ENCODE peak calls at places on chromosome 9, in nine cellular contexts. T is PC-9, Y is substantia nigra, E is cardiac muscle cell, J is body of pancreas, F is tibial nerve, B is A549, Q is psoas muscle, R is sigmoid colon. S is an unnamed sample.

GRCh38 chr9:3478549-3478953 is 47.2 kb downstream of the RFX3 start:
- DNase-seq in T (peak), Y (no peak), E (no peak), J (no peak), F (no peak), B (no peak), Q (no peak), R (no peak), S (no peak)

GRCh38 chr9:121120386-121120785 is 45.6 kb downstream of the CNTRL start:
- DNase-seq in T (no peak), Y (no peak), E (no peak), J (no peak), F (no peak), B (no peak), Q (no peak), R (no peak), S (no peak)

GRCh38 chr9:15404171-15404570 is 18.5 kb upstream of the SNAPC3 start:
- DNase-seq in T (no peak), Y (no peak), E (no peak), J (no peak), F (no peak), B (no peak), Q (no peak), R (no peak), S (no peak)

GRCh38 chr9:68794898-68795297 is 89.9 kb downstream of the PIP5K1B start:
- DNase-seq in T (no peak), Y (no peak), E (peak), J (no peak), F (no peak), B (no peak), Q (no peak), R (no peak), S (no peak)

GRCh38 chr9:98962861-98963260 is 19.2 kb downstream of the COL15A1 start:
- DNase-seq in T (no peak), Y (no peak), E (peak), J (no peak), F (no peak), B (no peak), Q (no peak), R (no peak), S (no peak)

GRCh38 chr9:127336708-127337352 is 60.1 kb upstream of the SLC2A8 start:
- DNase-seq in T (peak), Y (no peak), E (no peak), J (peak), F (peak), B (peak), Q (peak), R (peak), S (peak)

GRCh38 chr9:19156805-19157204 is 29.5 kb upstream of the PLIN2 start:
- DNase-seq in T (no peak), Y (no peak), E (no peak), J (no peak), F (no peak), B (no peak), Q (peak), R (peak), S (no peak)

GRCh38 chr9:98806394-98807069 is 938 bp upstream of the GALNT12 start:
- DNase-seq in T (no peak), Y (no peak), E (no peak), J (no peak), F (no peak), B (no peak), Q (no peak), R (peak), S (no peak)

GRCh38 chr9:118928723-118929122 is 440.5 kb downstream of the BRINP1 start:
- DNase-seq in T (no peak), Y (no peak), E (no peak), J (no peak), F (no peak), B (no peak), Q (no peak), R (no peak), S (no peak)

GRCh38 chr9:26169684-26170083 is 491.4 kb upstream of the TUSC1 start:
- DNase-seq in T (no peak), Y (no peak), E (no peak), J (no peak), F (no peak), B (peak), Q (no peak), R (no peak), S (no peak)

GRCh38 chr9:83623634-83623991 is 670 bp downstream of the IDNK start:
- DNase-seq in T (no peak), Y (no peak), E (no peak), J (no peak), F (no peak), B (no peak), Q (no peak), R (no peak), S (no peak)

GRCh38 chr9:30765318-30765717 is 1619.1 kb upstream of the ACO1 start:
- DNase-seq in T (no peak), Y (no peak), E (no peak), J (no peak), F (no peak), B (no peak), Q (no peak), R (no peak), S (no peak)

GRCh38 chr9:75866273-75866871 is 24.1 kb upstream of the PCSK5 start:
- DNase-seq in T (peak), Y (no peak), E (peak), J (peak), F (peak), B (no peak), Q (no peak), R (no peak), S (no peak)

GRCh38 chr9:137694962-137695875 is 76.4 kb downstream of the EHMT1 start:
- DNase-seq in T (peak), Y (peak), E (peak), J (peak), F (no peak), B (peak), Q (peak), R (no peak), S (peak)

GRCh38 chr9:12722131-12722530 is 28.9 kb downstream of the TYRP1 start:
- DNase-seq in T (no peak), Y (no peak), E (no peak), J (no peak), F (no peak), B (no peak), Q (no peak), R (no peak), S (no peak)

GRCh38 chr9:114470581-114470980 is 34.7 kb downstream of the WHRN start:
- DNase-seq in T (no peak), Y (no peak), E (no peak), J (no peak), F (no peak), B (no peak), Q (no peak), R (no peak), S (no peak)

GRCh38 chr9:23011669-23012068 is 565.0 kb downstream of the DMRTA1 start:
- DNase-seq in T (no peak), Y (no peak), E (no peak), J (no peak), F (no peak), B (no peak), Q (no peak), R (no peak), S (no peak)

GRCh38 chr9:121888438-121888775 is 204.7 kb downstream of the TTLL11 start:
- DNase-seq in T (no peak), Y (no peak), E (no peak), J (no peak), F (no peak), B (peak), Q (peak), R (no peak), S (no peak)

GRCh38 chr9:79670269-79670961 is 98.7 kb downstream of the TLE4 start:
- DNase-seq in T (no peak), Y (no peak), E (no peak), J (no peak), F (no peak), B (no peak), Q (no peak), R (no peak), S (no peak)

GRCh38 chr9:97567894-97568202 is 65.3 kb downstream of the TSTD2 start:
- DNase-seq in T (no peak), Y (no peak), E (no peak), J (no peak), F (no peak), B (no peak), Q (no peak), R (no peak), S (no peak)

GRCh38 chr9:37220971-37221370 is 100.6 kb downstream of the ZCCHC7 start:
- DNase-seq in T (no peak), Y (no peak), E (no peak), J (no peak), F (no peak), B (no peak), Q (no peak), R (no peak), S (no peak)

GRCh38 chr9:117958726-117959125 is 254.5 kb downstream of the TLR4 start:
- DNase-seq in T (no peak), Y (no peak), E (no peak), J (no peak), F (no peak), B (no peak), Q (no peak), R (no peak), S (no peak)

GRCh38 chr9:89874351-89875321 is 269.8 kb downstream of the GADD45G start:
- DNase-seq in T (no peak), Y (no peak), E (no peak), J (peak), F (no peak), B (no peak), Q (no peak), R (peak), S (peak)

GRCh38 chr9:20504930-20505329 is 117.4 kb downstream of the MLLT3 start:
- DNase-seq in T (no peak), Y (no peak), E (no peak), J (no peak), F (no peak), B (no peak), Q (no peak), R (no peak), S (no peak)

GRCh38 chr9:134477342-134477925 is 151.2 kb downstream of the RXRA start:
- DNase-seq in T (no peak), Y (no peak), E (no peak), J (no peak), F (no peak), B (no peak), Q (no peak), R (no peak), S (no peak)

GRCh38 chr9:134477927-134478326 is 151.7 kb downstream of the RXRA start:
- DNase-seq in T (no peak), Y (no peak), E (no peak), J (no peak), F (no peak), B (no peak), Q (peak), R (no peak), S (no peak)

GRCh38 chr9:134475051-134475790 is 149.0 kb downstream of the RXRA start:
- DNase-seq in T (no peak), Y (no peak), E (no peak), J (no peak), F (peak), B (no peak), Q (peak), R (peak), S (no peak)

GRCh38 chr9:134476942-134477335 is 150.7 kb downstream of the RXRA start:
- DNase-seq in T (no peak), Y (no peak), E (no peak), J (no peak), F (no peak), B (no peak), Q (no peak), R (no peak), S (no peak)

GRCh38 chr9:134476256-134476941 is 150.1 kb downstream of the RXRA start:
- DNase-seq in T (no peak), Y (no peak), E (no peak), J (no peak), F (no peak), B (no peak), Q (no peak), R (no peak), S (no peak)
- H3K27ac ChIP-seq in T (no peak), Y (no peak), E (no peak), J (no peak), F (peak), B (no peak), Q (no peak), R (no peak), S (no peak)

DNA sequence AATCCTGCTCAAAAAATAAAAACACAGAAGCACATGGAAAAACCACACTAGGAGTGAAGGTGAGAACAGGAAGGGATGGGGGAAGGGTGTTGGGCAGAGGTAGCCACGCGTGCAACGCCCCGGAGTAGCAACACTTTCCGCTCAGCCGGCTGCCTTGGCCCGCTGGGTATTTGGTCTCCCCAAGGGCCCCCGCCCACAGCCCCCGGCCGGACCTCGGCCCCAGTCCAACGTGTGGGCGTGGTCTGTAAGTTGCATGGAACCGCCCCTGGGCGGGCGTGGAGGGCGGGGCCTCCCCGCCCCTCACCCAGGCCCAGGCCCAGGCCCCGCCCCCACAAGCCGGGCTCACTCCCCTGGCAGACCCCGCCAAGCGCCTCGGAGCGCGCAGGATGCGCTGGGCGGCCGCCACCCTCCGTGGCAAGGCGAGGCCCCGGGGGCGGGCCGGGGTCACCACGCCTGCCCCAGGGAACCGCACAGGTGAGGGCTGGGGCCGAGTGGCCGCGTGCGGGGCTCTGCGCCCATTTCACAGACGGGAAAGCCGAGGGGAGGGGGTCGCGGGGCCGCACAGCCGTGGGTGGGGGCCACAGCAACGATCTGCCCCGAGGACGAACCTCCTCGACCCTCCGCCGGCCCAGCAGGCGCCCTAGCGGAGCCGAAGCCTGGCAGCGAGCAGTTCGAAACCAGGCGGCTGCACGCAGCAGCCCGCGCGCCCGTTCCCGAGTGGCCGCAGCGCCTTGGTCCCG is at the start of gene SUSD3:
- DNase-seq in T (peak), Y (no peak), E (peak), J (peak), F (peak), B (no peak), Q (peak), R (peak), S (no peak)
- H3K27ac ChIP-seq in T (no peak), Y (no peak), E (no peak), J (no peak), F (peak), B (peak), Q (no peak), R (no peak), S (no peak)

DNA sequence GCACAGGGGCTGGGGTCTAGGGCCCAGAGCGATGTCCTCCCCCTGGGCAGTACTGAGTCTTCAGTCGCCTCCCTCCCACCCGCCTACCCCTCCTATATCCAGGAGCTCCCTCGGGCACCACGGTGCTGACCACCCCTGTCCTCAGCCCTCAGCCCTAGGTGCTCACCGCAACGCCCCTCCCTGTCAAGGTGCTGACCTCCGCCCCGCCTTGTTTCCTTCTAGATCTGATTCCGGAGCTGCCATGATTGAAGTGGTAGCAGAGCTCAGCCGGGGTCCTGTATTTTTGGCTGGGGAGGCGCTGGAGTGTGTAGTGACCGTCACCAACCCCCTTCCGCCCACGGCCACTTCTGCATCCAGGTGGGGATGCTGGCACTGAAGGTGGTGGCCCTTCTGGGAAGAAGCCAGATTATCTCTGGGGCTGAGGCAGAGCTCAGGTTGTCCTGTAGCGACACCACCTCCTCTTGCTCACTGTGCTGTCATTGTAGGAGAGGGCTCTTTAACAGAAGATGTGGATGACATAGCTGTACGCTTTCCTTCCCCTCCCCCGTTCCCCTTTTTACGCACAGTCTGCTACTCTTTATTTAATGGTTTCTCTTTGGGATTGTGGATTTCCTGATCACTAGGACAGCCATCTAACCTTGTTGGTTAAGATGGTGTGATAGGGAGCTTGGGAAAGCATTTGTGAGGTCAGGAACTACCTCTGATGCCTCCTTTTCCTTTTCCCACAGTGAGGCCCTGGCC is 598 bp downstream of the RGP1 start:
- DNase-seq in T (peak), Y (no peak), E (peak), J (peak), F (no peak), B (no peak), Q (no peak), R (no peak), S (no peak)
- H3K27ac ChIP-seq in T (peak), Y (peak), E (peak), J (peak), F (peak), B (peak), Q (peak), R (peak), S (peak)

GRCh38 chr9:93134018-93134739 is at the start of gene NINJ1:
- DNase-seq in T (peak), Y (peak), E (peak), J (peak), F (no peak), B (peak), Q (peak), R (peak), S (no peak)
- H3K27ac ChIP-seq in T (peak), Y (peak), E (peak), J (peak), F (peak), B (peak), Q (peak), R (peak), S (peak)

DNA sequence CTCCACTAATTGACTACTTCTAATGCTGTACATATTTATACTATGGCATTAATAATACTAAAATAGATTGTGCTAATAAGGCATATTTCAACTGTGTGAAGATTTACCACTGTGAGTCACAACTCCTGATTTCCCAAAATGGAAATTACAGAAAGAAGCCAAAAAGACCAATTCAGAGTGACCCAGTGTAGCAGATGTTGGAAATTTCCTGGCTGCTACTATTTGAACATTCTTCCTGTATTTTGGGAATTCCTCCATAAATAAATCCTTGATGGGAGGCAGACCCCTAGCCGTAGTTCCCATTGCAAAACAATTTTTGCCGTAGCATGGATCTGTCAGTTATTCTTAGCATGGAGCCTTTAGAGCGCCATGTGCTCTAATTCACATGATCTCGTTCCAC is 11.4 kb upstream of the PRUNE2 start:
- DNase-seq in T (no peak), Y (no peak), E (no peak), J (no peak), F (no peak), B (no peak), Q (no peak), R (no peak), S (no peak)
- H3K27ac ChIP-seq in T (no peak), Y (no peak), E (no peak), J (no peak), F (no peak), B (no peak), Q (no peak), R (no peak), S (no peak)

DNA sequence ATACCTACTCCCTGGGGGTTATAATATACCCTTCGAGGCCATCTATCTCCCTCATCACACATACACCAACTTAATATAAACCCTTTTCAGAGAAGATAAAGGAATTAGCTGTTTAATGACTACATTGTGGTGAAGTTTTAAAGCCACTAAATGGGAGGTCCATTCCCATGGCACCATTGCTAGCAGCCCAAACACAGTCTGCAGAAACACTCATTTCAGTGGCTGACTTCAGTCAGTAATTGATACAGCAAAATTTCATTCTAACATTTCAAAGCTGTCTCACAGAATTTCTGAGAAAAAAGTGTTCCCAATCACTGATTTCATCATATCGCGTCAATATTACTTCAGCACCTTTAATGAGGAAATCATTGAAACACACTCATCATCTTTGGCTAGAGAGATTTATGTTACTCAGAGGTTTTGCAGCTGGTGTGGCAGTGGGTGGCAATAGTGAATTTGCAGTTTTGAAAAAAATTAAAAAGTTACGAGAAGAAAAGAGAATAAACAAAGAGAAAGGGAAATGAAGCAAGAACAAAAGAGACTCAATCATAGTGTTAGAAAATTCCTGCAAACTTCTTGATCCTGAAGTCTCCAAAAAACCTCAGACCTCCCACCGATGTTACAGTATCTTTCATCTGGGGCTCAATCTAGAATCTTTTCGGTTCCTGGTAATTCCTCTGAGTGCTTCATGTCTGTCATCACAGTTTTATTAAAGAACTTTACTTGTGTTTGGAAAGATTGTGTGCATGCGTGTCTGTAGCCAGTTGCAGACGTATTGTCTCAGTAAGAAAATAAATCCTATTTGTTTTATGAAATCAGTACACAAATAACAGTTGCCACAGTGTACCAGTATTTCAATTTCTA is 105.0 kb downstream of the ERCC6L2 start:
- DNase-seq in T (no peak), Y (no peak), E (no peak), J (no peak), F (no peak), B (no peak), Q (no peak), R (no peak), S (no peak)
- H3K27ac ChIP-seq in T (no peak), Y (no peak), E (no peak), J (no peak), F (no peak), B (no peak), Q (no peak), R (no peak), S (no peak)

GRCh38 chr9:135978650-135979461 is 17.7 kb upstream of the UBAC1 start:
- DNase-seq in T (no peak), Y (no peak), E (no peak), J (no peak), F (no peak), B (no peak), Q (no peak), R (no peak), S (peak)
- H3K27ac ChIP-seq in T (no peak), Y (peak), E (no peak), J (no peak), F (peak), B (no peak), Q (peak), R (no peak), S (peak)